ENCODE peak calls at places on chromosomes 16 and 17, in six cellular contexts. J is tibial artery, S is lower lobe of right lung, Z is hepatocyte, B is left ventricle myocardium inferior, O is sigmoid colon. T is an unnamed sample.

GRCh38 chr16:81437860-81438259 is 6.7 kb upstream of the CMIP start:
- DNase-seq in B (no peak), O (no peak), S (no peak), Z (no peak), J (no peak), T (no peak)

GRCh38 chr17:75588546-75589016 is 981 bp downstream of the MYO15B start:
- DNase-seq in B (no peak), O (peak; percentile 82), Z (no peak), J (peak; percentile 75), S (peak; percentile 66), T (no peak)

GRCh38 chr16:50593410-50594139 is 45.4 kb downstream of the NKD1 start:
- DNase-seq in Z (no peak), J (no peak), O (no peak), B (no peak), S (no peak), T (peak; percentile 88)

GRCh38 chr16:89322381-89323119 is 105.0 kb downstream of the ZNF778 start:
- DNase-seq in O (peak; percentile 88), S (peak; percentile 82), B (no peak), Z (peak; percentile 52), J (no peak), T (peak; percentile 88)

GRCh38 chr17:32849879-32850278 is 27.0 kb downstream of the MYO1D start:
- DNase-seq in Z (no peak), S (no peak), O (no peak), J (no peak), B (no peak), T (no peak)

GRCh38 chr16:31258366-31258765 is 1.4 kb upstream of the ITGAM start:
- DNase-seq in J (peak; percentile 50), B (no peak), Z (no peak), O (no peak), S (no peak), T (no peak)

GRCh38 chr17:7843536-7844291 is 9.7 kb downstream of the KDM6B start:
- DNase-seq in Z (peak; percentile 94), S (peak; percentile 93), O (peak; percentile 90), J (peak; percentile 89), B (peak; percentile 83), T (peak; percentile 96)

GRCh38 chr16:67471758-67472384 is 9.1 kb downstream of the ATP6V0D1 start:
- DNase-seq in J (no peak), S (no peak), B (no peak), O (no peak), Z (no peak), T (no peak)

GRCh38 chr16:28591355-28591754 is 5.5 kb downstream of the SULT1A2 start:
- DNase-seq in Z (no peak), B (no peak), J (no peak), O (no peak), S (no peak), T (no peak)

DNA sequence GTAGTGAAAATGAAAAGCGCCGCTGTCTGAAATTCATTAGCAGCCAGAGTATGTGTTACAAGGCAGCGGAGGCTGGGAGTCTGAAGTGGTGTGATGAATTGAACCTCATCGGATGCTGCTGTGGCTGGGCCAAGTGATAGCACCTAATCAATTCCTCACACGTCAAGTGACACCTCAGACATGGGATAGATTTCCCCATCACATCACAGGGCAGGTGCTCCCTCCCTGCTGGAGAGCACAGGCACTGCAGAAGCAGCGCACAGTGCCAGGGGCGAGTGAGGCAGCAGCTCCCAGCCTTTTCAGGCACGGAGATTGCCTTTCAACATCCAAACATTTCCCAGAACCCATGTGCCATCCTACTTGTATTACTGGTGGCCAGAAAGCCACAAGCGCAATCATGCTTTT is 32.2 kb downstream of the DRC3 start:
- DNase-seq in S (no peak), B (no peak), O (no peak), J (no peak), Z (no peak), T (peak; percentile 89)
- H3K27ac ChIP-seq in S (no peak overlapping the region), B (peak overlapping the region; percentile 67), O (no peak overlapping the region), J (no peak overlapping the region), Z (no peak overlapping the region), T (no peak overlapping the region)

GRCh38 chr16:75062944-75063444 is 53.6 kb downstream of the LDHD start:
- DNase-seq in O (no peak), Z (no peak), S (no peak), B (no peak), J (no peak), T (no peak)

GRCh38 chr16:75065808-75066149 is 50.8 kb downstream of the LDHD start:
- DNase-seq in J (no peak), B (no peak), O (no peak), Z (no peak), S (no peak), T (no peak)

GRCh38 chr16:75065149-75065807 is 51.3 kb downstream of the LDHD start:
- DNase-seq in B (no peak), O (no peak), J (no peak), S (peak; percentile 58), Z (peak; percentile 37), T (no peak)

GRCh38 chr16:75063549-75064082 is 53.0 kb downstream of the LDHD start:
- DNase-seq in Z (no peak), B (no peak), O (no peak), J (no peak), S (no peak), T (no peak)

DNA sequence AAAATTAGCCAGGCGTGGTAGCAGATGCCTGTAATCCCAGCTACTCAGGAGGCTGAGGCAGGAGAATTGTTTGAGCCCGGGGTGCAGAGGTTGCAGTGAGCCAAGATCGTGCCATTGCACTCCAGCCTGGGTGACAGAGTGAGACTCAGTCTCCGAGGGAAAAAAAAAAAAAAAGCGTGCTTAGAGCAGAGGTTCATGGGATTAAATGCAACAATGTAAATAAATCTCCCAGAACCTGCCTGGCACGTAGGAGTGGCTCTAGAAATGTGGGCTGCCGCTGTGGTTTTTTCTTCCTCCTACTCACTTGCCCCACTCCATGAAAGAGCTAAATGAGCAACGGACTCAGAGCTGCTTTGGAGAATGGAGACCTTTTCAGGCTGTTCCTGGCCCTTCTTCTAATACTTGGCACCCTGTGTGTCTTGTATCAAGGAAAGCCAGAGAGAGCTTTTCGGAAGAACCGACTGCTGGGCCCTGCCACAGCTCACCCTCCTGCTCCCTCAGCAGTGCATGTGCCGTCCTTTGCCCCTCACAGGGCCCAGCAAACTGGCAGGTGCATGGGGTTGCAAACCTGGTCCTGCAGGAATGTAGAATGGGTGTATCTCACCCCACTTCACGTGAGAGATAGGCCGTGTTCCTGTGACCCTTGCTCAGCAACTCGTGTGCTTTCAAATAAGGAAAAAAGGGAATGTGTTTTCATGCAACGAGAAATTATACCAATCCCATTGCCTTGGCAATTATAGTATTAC is 52.0 kb downstream of the LDHD start:
- DNase-seq in J (no peak), S (peak; percentile 53), O (no peak), Z (peak; percentile 64), B (no peak), T (no peak)
- H3K4me1 ChIP-seq in J (no peaks in the 10 kb centered on the region), S (peaks cover 60% of the 10 kb centered on the region), O (peaks cover 86% of the 10 kb centered on the region), Z (peaks cover 25% of the 10 kb centered on the region), B (peaks cover 74% of the 10 kb centered on the region), T (no peaks in the 10 kb centered on the region)

DNA sequence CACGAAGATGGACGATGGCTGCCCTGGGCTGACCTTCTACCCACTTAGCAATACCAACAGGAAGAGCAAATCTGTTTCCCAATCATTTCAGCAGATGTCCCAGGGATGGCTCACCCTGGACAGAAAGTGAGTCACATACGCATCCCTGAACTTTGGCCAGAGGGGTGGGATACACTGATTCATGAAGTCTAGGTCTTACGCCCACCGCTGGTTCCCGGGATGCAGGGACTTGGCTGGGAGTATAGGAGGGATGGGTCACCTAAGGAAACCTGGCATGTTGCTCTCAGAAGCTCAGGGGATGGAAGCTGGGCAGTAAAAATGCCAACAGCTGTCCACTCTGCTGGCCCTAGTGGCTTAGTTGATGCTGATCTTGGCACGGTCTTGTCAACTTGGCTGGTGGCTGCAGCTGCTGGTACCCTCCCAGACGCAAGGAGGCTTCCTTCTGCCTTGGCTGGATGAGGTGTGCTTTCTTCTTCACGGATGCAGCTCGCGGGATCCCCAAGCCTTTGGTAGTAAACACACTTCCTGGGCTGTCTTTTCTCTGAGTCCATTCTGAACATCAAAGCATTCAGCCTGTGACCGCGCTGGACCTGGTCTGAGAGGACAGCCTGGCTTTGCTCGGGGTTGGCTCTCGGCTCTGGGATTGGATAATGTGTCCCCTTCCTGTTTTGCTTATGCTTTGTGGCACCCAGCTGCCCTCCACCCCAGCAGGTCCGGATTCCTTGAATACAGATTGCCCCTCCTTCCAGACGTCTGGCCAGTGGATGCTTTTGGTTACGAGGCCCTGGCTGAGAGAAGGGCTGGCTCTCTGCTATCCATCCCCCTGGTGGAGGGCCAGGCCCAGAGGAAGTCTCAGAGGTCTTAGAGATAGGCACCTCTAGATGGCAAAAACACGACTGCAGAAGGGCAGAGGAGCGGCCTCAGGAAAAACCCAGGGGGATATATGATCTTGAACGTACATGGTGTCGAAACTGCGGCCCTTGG is 71.5 kb downstream of the RAP1GAP2 start:
- DNase-seq in Z (no peak), J (no peak), B (no peak), O (no peak), S (no peak), T (peak; percentile 97)
- TF ChIP-seq CTCF in Z (no peak), J (peak; percentile 4), B (no peak), O (no peak), S (no peak), T (peak; percentile 73)

DNA sequence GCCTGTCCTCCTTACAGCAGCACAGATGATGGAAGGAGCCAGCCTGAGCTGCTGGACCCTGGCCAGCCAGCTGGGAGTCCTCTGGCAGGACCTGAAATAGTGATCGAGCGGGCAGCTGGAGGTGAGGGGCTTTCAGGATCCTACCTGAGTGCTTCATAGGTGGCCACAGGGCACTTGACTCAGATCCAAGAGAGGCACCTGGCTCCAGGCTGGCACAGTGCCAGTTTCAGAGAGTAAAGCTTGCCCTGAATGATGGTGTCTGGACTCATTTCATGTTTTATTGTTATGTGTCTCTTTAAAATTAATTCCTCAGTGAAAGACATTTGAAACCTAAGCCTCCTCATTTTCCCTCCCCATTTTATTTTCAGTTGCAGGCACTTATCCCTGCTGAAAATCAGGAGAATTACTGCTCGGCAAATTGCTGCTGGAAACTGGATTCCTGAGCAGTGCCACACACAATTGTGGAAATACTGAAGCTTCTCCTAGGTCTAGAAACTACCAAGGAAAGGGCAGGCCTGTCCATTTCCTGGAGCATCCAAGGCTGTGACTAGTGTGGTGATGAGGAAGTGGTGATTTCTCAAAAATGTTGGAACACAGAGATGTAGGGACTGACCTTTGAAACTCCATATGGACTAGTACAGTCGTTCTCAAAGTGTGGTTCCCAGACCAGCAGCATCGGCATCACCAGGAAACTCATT is 16.1 kb upstream of the ADAMTS18 start:
- DNase-seq in S (no peak), J (no peak), O (no peak), B (no peak), Z (peak; percentile 30), T (no peak)
- H3K27ac ChIP-seq in S (no peak overlapping the region), J (no peak overlapping the region), O (no peak overlapping the region), B (no peak overlapping the region), Z (no peak overlapping the region), T (no peak overlapping the region)

DNA sequence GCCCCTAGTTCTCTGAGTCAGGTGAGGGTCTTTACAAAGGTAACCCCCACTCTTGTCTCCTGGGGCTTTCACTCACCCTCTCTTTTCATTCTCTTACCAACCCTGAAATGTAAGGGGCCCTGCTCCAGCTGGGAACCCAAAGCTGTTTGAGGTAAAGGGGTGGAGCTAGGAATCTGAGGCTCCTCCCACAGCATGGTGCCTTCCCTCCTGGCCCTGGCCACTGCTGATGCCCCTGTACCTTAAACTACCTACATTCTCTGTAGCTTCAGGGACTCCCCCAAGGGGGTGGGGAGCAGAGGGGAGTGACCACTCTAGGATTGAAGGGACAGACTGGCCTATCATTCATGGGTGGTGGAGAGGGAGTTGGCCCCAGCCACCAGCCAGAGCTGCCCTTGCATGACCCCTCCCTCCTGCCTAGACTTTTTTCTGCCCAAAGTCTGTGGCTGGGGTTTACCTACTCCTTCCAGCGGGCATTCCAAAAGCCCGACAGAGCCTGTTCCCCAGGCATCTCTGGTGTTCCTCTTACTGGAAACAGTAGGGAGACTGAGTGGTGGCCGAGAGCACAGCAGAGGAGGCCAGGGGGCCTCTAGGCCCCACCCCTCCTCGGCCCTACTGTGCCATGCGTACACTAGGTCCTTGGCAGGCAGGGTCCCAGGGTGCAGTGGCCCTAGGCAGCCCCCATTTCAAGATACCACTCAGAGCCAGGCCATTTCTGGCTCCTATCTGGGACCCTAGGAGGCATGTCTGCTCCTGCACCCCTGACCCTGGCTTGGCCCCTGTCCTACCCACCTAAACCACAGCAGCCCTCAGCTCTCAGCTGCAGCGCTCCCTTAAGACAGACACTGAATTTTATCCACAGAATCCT is 9.5 kb downstream of the DOK4 start:
- DNase-seq in B (no peak), O (no peak), S (no peak), Z (no peak), J (no peak), T (peak; percentile 74)
- H3K4me1 ChIP-seq in B (peaks cover 61% of the 10 kb centered on the region), O (peaks cover 21% of the 10 kb centered on the region), S (peaks cover 58% of the 10 kb centered on the region), Z (peaks cover 62% of the 10 kb centered on the region), J (peaks cover 12% of the 10 kb centered on the region), T (peaks cover 14% of the 10 kb centered on the region)